ENCODE peak calls at places on chromosomes 2 and 18, in six cellular contexts. S is stimulated activated CD8-positive, alpha-beta memory T cell treated with anti-CD3 and anti-CD28 coated beads, Interleukin-15, amount 100 ng/mL, for 24 hours; K is NCI-H510A treated with DMSO at 0.1 percent for 48 hours; D is GM04504; W is CD4-positive, alpha-beta T cell; L is NCI-H2029 treated with DMSO at 0.1 percent for 48 hours. R is an unnamed sample.

GRCh38 chr2:241550616-241551580 is 7.6 kb upstream of the BOK start:
- DNase-seq in S (no peak), K (peak; percentile 77), D (no peak), W (no peak), L (peak; percentile 66), R (no peak)

GRCh38 chr2:40455661-40456060 is 3.8 kb upstream of the SLC8A1 start:
- DNase-seq in S (no peak), K (no peak), D (no peak), W (no peak), L (no peak), R (no peak)

GRCh38 chr18:23515911-23516546 is 12.7 kb downstream of the RMC1 start:
- DNase-seq in S (peak; percentile 38), K (peak; percentile 67), D (no peak), W (peak; percentile 65), L (peak; percentile 45), R (peak; percentile 72)

GRCh38 chr18:73528066-73528465 is 619.6 kb downstream of the FBXO15 start:
- DNase-seq in S (no peak), K (no peak), D (no peak), W (no peak), L (no peak), R (no peak)

GRCh38 chr2:230985519-230986231 is 10.2 kb upstream of the SPATA3 start:
- DNase-seq in S (no peak), K (no peak), D (no peak), W (no peak), L (no peak), R (no peak)

GRCh38 chr18:8890957-8891464 is 185.7 kb downstream of the MTCL1 start:
- DNase-seq in S (no peak), K (no peak), D (peak; percentile 88), W (no peak), L (no peak), R (peak; percentile 91)

GRCh38 chr2:199979841-199980628 is 24.7 kb downstream of the MAIP1 start:
- DNase-seq in S (peak; percentile 75), K (peak; percentile 70), D (peak; percentile 70), W (peak; percentile 85), L (no peak), R (no peak)

GRCh38 chr2:136085810-136086209 is 32.1 kb downstream of the CXCR4 start:
- DNase-seq in S (no peak), K (no peak), D (no peak), W (no peak), L (no peak), R (no peak)

GRCh38 chr2:26702025-26702424 is 9.5 kb downstream of the KCNK3 start:
- DNase-seq in S (no peak), K (no peak), D (no peak), W (no peak), L (no peak), R (no peak)

GRCh38 chr2:70999362-70999761 is 4.7 kb upstream of the TEX261 start:
- DNase-seq in S (no peak), K (no peak), D (no peak), W (no peak), L (no peak), R (no peak)

GRCh38 chr2:170235860-170236638 is 58.1 kb downstream of the MYO3B start:
- DNase-seq in S (no peak), K (peak; percentile 96), D (no peak), W (no peak), L (peak; percentile 21), R (peak; percentile 50)

GRCh38 chr2:10135296-10136089 is 13.0 kb downstream of the RRM2 start:
- DNase-seq in S (no peak), K (no peak), D (no peak), W (no peak), L (no peak), R (no peak)

GRCh38 chr2:200913654-200914053 is 24.5 kb downstream of the NIF3L1 start:
- DNase-seq in S (no peak), K (no peak), D (peak; percentile 47), W (no peak), L (no peak), R (no peak)

GRCh38 chr2:132547089-132547687 is 122.8 kb downstream of the LYPD1 start:
- DNase-seq in S (peak; percentile 6), K (peak; percentile 77), D (peak; percentile 58), W (no peak), L (peak; percentile 61), R (peak; percentile 38)

GRCh38 chr2:121688820-121689219 is 39.6 kb upstream of the CLASP1 start:
- DNase-seq in S (no peak), K (no peak), D (no peak), W (no peak), L (no peak), R (no peak)

GRCh38 chr2:228535396-228535795 is 353.9 kb upstream of the SPHKAP start:
- DNase-seq in S (no peak), K (peak; percentile 15), D (no peak), W (no peak), L (no peak), R (no peak)

GRCh38 chr2:20224716-20225293 is at the start of gene SDC1:
- DNase-seq in S (no peak), K (peak; percentile 77), D (no peak), W (no peak), L (no peak), R (no peak)

GRCh38 chr2:229752970-229753729 is 38.8 kb upstream of the DNER start:
- DNase-seq in S (no peak), K (no peak), D (no peak), W (no peak), L (no peak), R (no peak)

GRCh38 chr2:117832905-117833613 is 18.6 kb downstream of the DDX18 start:
- DNase-seq in S (no peak), K (no peak), D (no peak), W (no peak), L (no peak), R (no peak)

GRCh38 chr2:61759718-61760117 is 94.1 kb downstream of the FAM161A start:
- DNase-seq in S (no peak), K (no peak), D (no peak), W (no peak), L (no peak), R (no peak)

GRCh38 chr2:159939946-159940345 is 122.5 kb downstream of the PLA2R1 start:
- DNase-seq in S (no peak), K (peak; percentile 24), D (no peak), W (no peak), L (peak; percentile 3), R (no peak)

GRCh38 chr2:43842866-43843226 is 4.1 kb downstream of the ABCG8 start:
- DNase-seq in S (no peak), K (no peak), D (no peak), W (no peak), L (no peak), R (no peak)

GRCh38 chr2:63614983-63615945 is 26.5 kb downstream of the MDH1 start:
- DNase-seq in S (no peak), K (no peak), D (peak; percentile 9), W (no peak), L (no peak), R (peak; percentile 90)

GRCh38 chr18:51417643-51418483 is 220.4 kb upstream of the MEX3C start:
- DNase-seq in S (no peak), K (no peak), D (no peak), W (no peak), L (no peak), R (peak; percentile 97)

GRCh38 chr2:82275599-82275998 is 1971.0 kb upstream of the LRRTM1 start:
- DNase-seq in S (no peak), K (peak; percentile 67), D (no peak), W (no peak), L (peak; percentile 72), R (no peak)

GRCh38 chr2:181340891-181341290 is 116.3 kb upstream of the ITGA4 start:
- DNase-seq in S (no peak), K (no peak), D (no peak), W (no peak), L (no peak), R (no peak)

GRCh38 chr2:36456227-36456788 is 100.7 kb downstream of the CRIM1 start:
- DNase-seq in S (no peak), K (no peak), D (peak; percentile 66), W (no peak), L (peak; percentile 5), R (no peak)

GRCh38 chr18:32072321-32072720 is 19.4 kb upstream of the RNF138 start:
- DNase-seq in S (no peak), K (no peak), D (no peak), W (no peak), L (no peak), R (no peak)

GRCh38 chr2:23215016-23215415 is 170.0 kb upstream of the KLHL29 start:
- DNase-seq in S (no peak), K (no peak), D (no peak), W (no peak), L (no peak), R (no peak)

GRCh38 chr18:71442830-71443229 is 1101.3 kb downstream of the CBLN2 start:
- DNase-seq in S (no peak), K (no peak), D (no peak), W (no peak), L (no peak), R (no peak)

GRCh38 chr18:79572848-79573451 is 106.7 kb upstream of the CTDP1 start:
- DNase-seq in S (no peak), K (no peak), D (no peak), W (no peak), L (no peak), R (no peak)

GRCh38 chr18:13455960-13456471 is 237.5 kb downstream of the LDLRAD4 start:
- DNase-seq in S (no peak), K (no peak), D (no peak), W (no peak), L (no peak), R (no peak)

GRCh38 chr18:74519320-74520095 is 14.8 kb upstream of the CNDP1 start:
- DNase-seq in S (no peak), K (no peak), D (no peak), W (no peak), L (no peak), R (no peak)

GRCh38 chr18:65103864-65104263 is 646.9 kb upstream of the CDH7 start:
- DNase-seq in S (no peak), K (no peak), D (no peak), W (no peak), L (no peak), R (no peak)

GRCh38 chr2:214127178-214127970 is 283.5 kb upstream of the VWC2L start:
- DNase-seq in S (no peak), K (no peak), D (peak; percentile 62), W (no peak), L (no peak), R (peak; percentile 80)

GRCh38 chr2:28437918-28438317 is 45.3 kb downstream of the FOSL2 start:
- DNase-seq in S (no peak), K (peak; percentile 33), D (no peak), W (no peak), L (no peak), R (no peak)

GRCh38 chr2:150403457-150403856 is 84.0 kb downstream of the RND3 start:
- DNase-seq in S (no peak), K (peak; percentile 12), D (no peak), W (no peak), L (no peak), R (no peak)

GRCh38 chr2:178478442-178479274 is at the start of gene FKBP7:
- DNase-seq in S (peak; percentile 65), K (peak; percentile 99), D (peak; percentile 67), W (peak; percentile 82), L (peak; percentile 76), R (peak; percentile 52)

GRCh38 chr18:48412339-48412929 is 3.3 kb upstream of the ZBTB7C start:
- DNase-seq in S (no peak), K (peak; percentile 49), D (no peak), W (peak; percentile 3), L (no peak), R (no peak)

R was measured in iPS DF 19.7.